ENCODE peak calls at places on chromosomes 6 and 20, in seven cellular contexts. P is AG04450, Z is adrenal gland, C is kidney epithelial cell, T is fibroblast of mammary gland, L is cardiac fibroblast, N is LNCaP clone FGC. G is an unnamed sample.

GRCh38 chr20:35718972-35719635 is 19.9 kb downstream of the ROMO1 start:
- DNase-seq in C (no peak), T (peak; percentile 82), N (no peak), L (no peak), P (no peak), Z (no peak), G (no peak)

GRCh38 chr20:50734730-50735679 is 3.6 kb downstream of the PARD6B start:
- DNase-seq in L (no peak), C (no peak), Z (no peak), T (no peak), N (no peak), P (no peak), G (no peak)

GRCh38 chr20:17541996-17542395 is 10.8 kb upstream of the BFSP1 start:
- DNase-seq in Z (no peak), T (peak; percentile 81), N (no peak), C (no peak), P (no peak), L (peak; percentile 81), G (peak; percentile 87)

GRCh38 chr6:124226396-124226795 is 422.7 kb downstream of the NKAIN2 start:
- DNase-seq in T (peak; percentile 73), Z (no peak), N (no peak), P (no peak), L (peak; percentile 57), C (no peak), G (peak; percentile 87)

GRCh38 chr6:36962874-36963273 is 8.3 kb downstream of the PI16 start:
- DNase-seq in T (peak; percentile 28), P (no peak), L (peak; percentile 56), C (no peak), Z (peak; percentile 55), N (no peak), G (peak; percentile 65)

GRCh38 chr6:105587349-105588115 is 184.7 kb upstream of the PREP start:
- DNase-seq in N (no peak), C (no peak), T (peak; percentile 50), L (peak; percentile 49), P (no peak), Z (no peak), G (no peak)

GRCh38 chr20:35466856-35467255 is 11.5 kb downstream of the CEP250 start:
- DNase-seq in P (no peak), Z (no peak), L (no peak), T (no peak), C (no peak), N (no peak), G (no peak)

GRCh38 chr6:114362396-114362795 is 19.6 kb upstream of the HS3ST5 start:
- DNase-seq in L (no peak), C (no peak), Z (no peak), P (no peak), T (no peak), N (no peak), G (no peak)

GRCh38 chr6:96234476-96234875 is 218.7 kb downstream of the FUT9 start:
- DNase-seq in C (peak; percentile 34), T (no peak), Z (no peak), L (no peak), N (no peak), P (no peak), G (no peak)

GRCh38 chr6:32060966-32061655 is 22.9 kb downstream of the CYP21A2 start:
- DNase-seq in C (no peak), T (no peak), Z (no peak), L (no peak), P (no peak), N (no peak), G (no peak)

GRCh38 chr20:61454053-61454452 is 202.0 kb downstream of the CDH4 start:
- DNase-seq in T (peak; percentile 20), L (no peak), Z (no peak), P (no peak), C (no peak), N (no peak), G (peak; percentile 48)

GRCh38 chr6:131255434-131255833 is 120.2 kb downstream of the AKAP7 start:
- DNase-seq in C (no peak), L (no peak), T (no peak), Z (no peak), N (no peak), P (no peak), G (peak; percentile 40)

GRCh38 chr20:62561182-62561581 is 81.1 kb upstream of the SLCO4A1 start:
- DNase-seq in Z (no peak), T (no peak), L (no peak), P (no peak), N (no peak), C (no peak), G (no peak)

GRCh38 chr20:19451591-19452295 is 239.3 kb downstream of the SLC24A3 start:
- DNase-seq in T (no peak), N (no peak), Z (no peak), C (no peak), P (no peak), L (no peak), G (no peak)

GRCh38 chr6:28695671-28696537 is 170.2 kb downstream of the GPX5 start:
- DNase-seq in P (no peak), Z (no peak), T (peak; percentile 69), L (peak; percentile 74), N (no peak), C (no peak), G (no peak)

GRCh38 chr20:23595941-23596340 is 9.8 kb downstream of the CST9 start:
- DNase-seq in Z (no peak), L (no peak), N (no peak), C (no peak), T (no peak), P (no peak), G (no peak)

GRCh38 chr6:28794175-28795002 is 129.4 kb downstream of the TRIM27 start:
- DNase-seq in P (no peak), C (no peak), N (no peak), Z (no peak), L (peak; percentile 72), T (peak; percentile 71), G (peak; percentile 63)

GRCh38 chr6:1322725-1323219 is 10.9 kb downstream of the FOXQ1 start:
- DNase-seq in C (no peak), Z (no peak), L (peak; percentile 13), P (no peak), T (no peak), N (no peak), G (peak; percentile 54)

GRCh38 chr6:167944130-167944529 is 53.3 kb upstream of the KIF25 start:
- DNase-seq in L (no peak), P (no peak), Z (no peak), C (no peak), T (no peak), N (no peak), G (no peak)

GRCh38 chr20:10040070-10040970 is 5.5 kb downstream of the ANKEF1 start:
- DNase-seq in P (peak; percentile 13), N (no peak), T (peak; percentile 91), L (peak; percentile 77), C (no peak), Z (no peak), G (peak; percentile 31)
- H3K4me3 ChIP-seq in P (no peak overlapping the region), N (no peak overlapping the region), T (no peak overlapping the region), L (no peak overlapping the region), C (no peak overlapping the region), Z (no peak overlapping the region), G (no peak overlapping the region)

DNA sequence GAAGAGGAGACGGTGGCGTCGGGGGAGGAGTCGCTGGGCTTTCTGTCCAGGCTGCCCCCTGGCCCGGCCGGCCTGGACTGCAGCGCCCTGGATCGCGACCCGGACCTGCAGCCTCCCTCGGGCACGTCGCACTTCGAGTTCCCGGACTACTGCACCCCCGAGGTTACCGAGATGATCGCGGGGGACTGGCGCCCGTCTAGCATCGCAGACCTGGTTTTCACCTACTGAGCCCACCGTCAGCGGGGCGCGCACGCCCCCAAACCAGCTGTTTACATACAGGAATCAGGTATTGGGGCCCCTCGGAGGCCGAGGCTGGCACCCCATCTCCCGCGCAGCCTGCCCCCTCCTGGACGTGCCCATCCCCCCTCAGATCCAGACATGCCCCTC is 1.3 kb downstream of the SOX12 start:
- DNase-seq in P (no peak), Z (peak; percentile 59), T (no peak), L (peak; percentile 14), N (no peak), C (no peak), G (peak; percentile 20)
- TF ChIP-seq CTCF in P (no peak), Z (no peak), T (no peak), L (no peak), N (no peak), C (no peak), G (peak; percentile 5)

DNA sequence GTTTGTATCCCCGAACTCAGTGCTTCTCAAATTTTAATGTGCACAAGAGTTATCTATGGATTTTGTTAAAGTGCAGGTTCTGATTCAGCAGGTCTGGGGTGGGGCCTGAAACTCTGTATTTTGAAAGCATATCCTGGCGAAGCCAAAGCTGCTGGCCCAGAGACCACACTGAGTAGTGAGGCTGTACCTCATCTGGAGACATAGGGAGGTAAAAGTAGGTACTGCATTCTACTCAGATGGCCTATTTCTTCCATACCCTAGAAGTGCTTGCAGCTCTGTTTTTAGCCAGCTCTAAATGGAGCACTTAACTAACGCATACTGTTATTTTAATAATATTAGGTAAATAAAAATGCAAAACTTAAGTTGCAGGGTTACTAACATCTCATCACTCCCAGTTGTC is 241.6 kb upstream of the PRND start:
- DNase-seq in N (no peak), Z (no peak), L (no peak), T (no peak), P (no peak), C (no peak), G (no peak)
- H3K4me3 ChIP-seq in N (no peak overlapping the region), Z (no peak overlapping the region), L (no peak overlapping the region), T (no peak overlapping the region), P (no peak overlapping the region), C (no peak overlapping the region), G (no peak overlapping the region)

DNA sequence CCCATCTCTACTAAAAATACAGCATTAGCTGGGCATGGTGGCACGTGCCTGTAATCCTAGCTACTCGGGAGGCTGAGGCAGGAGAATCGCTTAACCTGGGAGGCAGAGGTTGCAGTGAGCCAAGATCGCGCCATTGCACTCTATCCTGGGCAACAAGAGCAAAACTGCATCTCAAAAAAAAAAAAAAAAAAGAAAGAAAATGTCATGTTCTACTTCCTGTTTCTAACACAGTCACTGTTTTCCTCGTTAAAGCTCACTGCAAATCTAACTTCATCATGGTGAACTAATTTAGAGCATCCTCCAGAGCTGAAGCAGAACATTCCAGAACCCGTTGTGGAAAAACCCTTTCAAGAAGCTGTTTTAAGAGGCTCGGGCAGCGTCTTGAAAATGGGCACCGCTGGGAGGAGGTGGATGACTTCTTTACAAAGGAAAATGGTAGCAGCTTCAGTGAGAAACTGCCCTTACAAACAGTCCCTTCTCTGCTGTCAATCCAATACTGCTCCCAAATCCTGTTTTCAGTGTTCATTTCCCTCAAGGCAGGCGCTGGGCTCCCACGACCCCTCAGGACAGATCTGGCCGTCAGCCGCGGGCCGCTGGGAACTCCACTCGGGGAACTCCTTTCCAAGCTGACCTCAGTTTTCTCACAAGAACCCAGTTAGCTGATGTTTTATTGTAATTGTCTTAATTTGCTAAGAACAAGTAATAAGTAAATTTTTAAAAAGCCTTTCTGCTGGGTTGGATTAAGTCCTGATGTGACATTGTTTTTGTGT is 12.5 kb downstream of the CTSZ start:
- DNase-seq in C (no peak), Z (no peak), N (no peak), P (no peak), L (no peak), T (no peak), G (no peak)
- TF ChIP-seq CTCF in C (no peak), Z (no peak), N (no peak), P (no peak), L (no peak), T (no peak), G (no peak)

GRCh38 chr6:4128072-4128471 is 7.3 kb downstream of the ECI2 start:
- DNase-seq in L (no peak), P (no peak), T (no peak), N (no peak), Z (no peak), C (no peak), G (no peak)
- H3K4me3 ChIP-seq in L (no peak overlapping the region), P (no peak overlapping the region), T (no peak overlapping the region), N (no peak overlapping the region), Z (no peak overlapping the region), C (no peak overlapping the region), G (no peak overlapping the region)